ENCODE peak calls at places on chromosomes 1 and 21, in six cellular contexts. G, O, K, N, W and U are unnamed samples.

GRCh38 chr1:85616011-85616705 is 35.6 kb downstream of the CCN1 start:
- DNase-seq in K (no peak), O (no peak), N (no peak), W (no peak), G (no peak), U (no peak)

GRCh38 chr1:30982431-30982830 is 73.9 kb upstream of the SDC3 start:
- DNase-seq in K (no peak), W (no peak), G (no peak), O (no peak), N (no peak), U (no peak)

GRCh38 chr1:200364121-200364759 is 45.6 kb downstream of the ZNF281 start:
- DNase-seq in N (no peak), W (no peak), G (peak), O (no peak), K (no peak), U (no peak)

GRCh38 chr1:9901148-9902059 is 8.7 kb downstream of the CTNNBIP1 start:
- DNase-seq in G (no peak), K (no peak), O (no peak), W (no peak), N (no peak), U (no peak)

GRCh38 chr1:89762801-89763648 is 57.8 kb upstream of the LRRC8D start:
- DNase-seq in O (peak), K (peak), W (peak), N (peak), G (peak), U (peak)

GRCh38 chr21:38914531-38915385 is 109.0 kb downstream of the ETS2 start:
- DNase-seq in W (no peak), N (no peak), O (no peak), G (no peak), K (peak), U (no peak)

GRCh38 chr1:161510477-161510876 is 5.2 kb downstream of the FCGR2A start:
- DNase-seq in K (no peak), G (no peak), W (no peak), N (no peak), O (no peak), U (no peak)

GRCh38 chr1:211814313-211814712 is 16.2 kb downstream of the LPGAT1 start:
- DNase-seq in N (no peak), O (no peak), K (no peak), G (no peak), W (no peak), U (no peak)

GRCh38 chr1:229620876-229621275 is 5.0 kb downstream of the TAF5L start:
- DNase-seq in G (no peak), N (no peak), O (no peak), K (no peak), W (no peak), U (no peak)

GRCh38 chr1:56516539-56517252 is 62.7 kb downstream of the PLPP3 start:
- DNase-seq in W (no peak), K (peak), N (peak), G (peak), O (no peak), U (peak)
- H3K4me3 ChIP-seq in W (no peak), K (no peak), N (no peak), G (peak), O (no peak), U (no peak)

GRCh38 chr1:101309334-101310221 is 72.8 kb downstream of the S1PR1 start:
- DNase-seq in K (peak), N (no peak), W (no peak), O (no peak), G (peak), U (no peak)

GRCh38 chr1:101308001-101308659 is 71.3 kb downstream of the S1PR1 start:
- DNase-seq in O (no peak), N (no peak), G (no peak), K (no peak), W (no peak), U (no peak)

GRCh38 chr1:101310484-101310883 is 73.7 kb downstream of the S1PR1 start:
- DNase-seq in W (no peak), G (no peak), K (no peak), N (no peak), O (no peak), U (no peak)

GRCh38 chr1:101311146-101311892 is 74.5 kb downstream of the S1PR1 start:
- DNase-seq in W (no peak), K (no peak), O (no peak), G (no peak), N (no peak), U (no peak)

GRCh38 chr1:101308935-101309333 is 72.1 kb downstream of the S1PR1 start:
- DNase-seq in G (no peak), N (no peak), K (no peak), W (no peak), O (no peak), U (no peak)
- H3K4me3 ChIP-seq in G (no peak), N (peak), K (no peak), W (peak), O (no peak), U (no peak)

GRCh38 chr1:61953790-61954150 is 211.5 kb downstream of the PATJ start:
- DNase-seq in W (no peak), O (no peak), K (no peak), G (no peak), N (no peak), U (no peak)
- H3K4me3 ChIP-seq in W (no peak), O (no peak), K (no peak), G (no peak), N (no peak), U (no peak)

GRCh38 chr1:163174524-163175437 is 27.9 kb downstream of the RGS5 start:
- DNase-seq in G (peak), N (peak), O (peak), K (peak), W (peak), U (no peak)
- H3K4me3 ChIP-seq in G (peak), N (no peak), O (no peak), K (no peak), W (peak), U (no peak)

GRCh38 chr1:234429434-234429806 is 49.6 kb downstream of the TARBP1 start:
- DNase-seq in W (no peak), K (no peak), G (no peak), N (no peak), O (no peak), U (no peak)
- H3K4me3 ChIP-seq in W (no peak), K (no peak), G (no peak), N (no peak), O (no peak), U (no peak)

DNA sequence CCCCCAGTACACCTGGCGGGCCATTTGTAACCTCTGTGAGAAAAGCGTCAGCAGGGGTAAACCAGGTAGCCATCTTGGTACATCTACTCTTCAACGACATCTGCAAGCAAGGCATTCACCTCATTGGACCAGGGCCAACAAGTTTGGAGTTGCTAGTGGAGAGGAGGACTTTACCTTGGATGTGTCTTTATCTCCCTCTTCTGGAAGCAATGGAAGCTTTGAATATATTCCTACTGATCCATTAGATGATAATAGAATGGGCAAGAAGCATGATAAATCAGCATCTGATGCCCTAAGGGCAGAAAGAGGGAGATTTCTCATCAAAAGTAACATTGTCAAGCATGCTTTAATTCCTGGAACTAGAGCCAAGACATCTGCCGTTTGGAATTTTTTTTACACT is 2.5 kb downstream of the ZBED6 start:
- DNase-seq in G (no peak), K (peak), W (no peak), O (no peak), N (no peak), U (no peak)
- H3K4me3 ChIP-seq in G (no peak), K (no peak), W (no peak), O (no peak), N (no peak), U (no peak)

GRCh38 chr1:94924967-94925366 is 1.9 kb downstream of the CNN3 start:
- DNase-seq in G (no peak), K (no peak), N (no peak), W (no peak), O (no peak), U (no peak)
- H3K4me3 ChIP-seq in G (peak), K (peak), N (no peak), W (peak), O (peak), U (peak)

GRCh38 chr1:236167578-236167977 is 25.2 kb downstream of the GPR137B start:
- DNase-seq in W (no peak), N (no peak), G (no peak), K (no peak), O (no peak), U (no peak)

GRCh38 chr1:236167154-236167553 is 24.8 kb downstream of the GPR137B start:
- DNase-seq in K (no peak), G (no peak), O (no peak), W (no peak), N (no peak), U (no peak)

GRCh38 chr1:236164273-236164672 is 21.9 kb downstream of the GPR137B start:
- DNase-seq in W (no peak), O (no peak), G (no peak), K (no peak), N (no peak), U (no peak)

GRCh38 chr1:236165238-236165981 is 23.1 kb downstream of the GPR137B start:
- DNase-seq in O (no peak), W (no peak), K (no peak), G (no peak), N (no peak), U (no peak)

GRCh38 chr1:236166041-236166440 is 23.7 kb downstream of the GPR137B start:
- DNase-seq in N (no peak), O (no peak), G (no peak), W (no peak), K (no peak), U (no peak)
- H3K4me3 ChIP-seq in N (no peak), O (no peak), G (no peak), W (no peak), K (no peak), U (no peak)

GRCh38 chr1:226632922-226633351 is 84.4 kb downstream of the STUM start:
- DNase-seq in O (no peak), K (no peak), N (no peak), W (peak), G (no peak), U (no peak)
- H3K4me3 ChIP-seq in O (no peak), K (no peak), N (no peak), W (no peak), G (no peak), U (no peak)

GRCh38 chr21:29017639-29018237 is 1.4 kb downstream of the RWDD2B start:
- DNase-seq in O (no peak), N (no peak), G (no peak), W (no peak), K (no peak), U (no peak)
- H3K4me3 ChIP-seq in O (peak), N (peak), G (peak), W (peak), K (no peak), U (peak)